ENCODE peak calls at places on chromosomes 4 and X, in eight cellular contexts. U is activated naive CD4-positive, alpha-beta T cell treated with anti-CD3 and anti-CD28 coated beads, Interleukin-2, amount 50 U/mL, for 72 hours; L is OCI-LY7; N is central memory CD4-positive, alpha-beta T cell; F is amniotic stem cell; A is stimulated activated CD4-positive, alpha-beta T cell treated with anti-CD3 and anti-CD28 coated beads, Interleukin-4, amount 100 ng/mL, for 24 hours; G is NCI-H2029 treated with DMSO at 0.1 percent for 48 hours; B is small intestine. W is an unnamed sample.

GRCh38 chrX:147069926-147070325 is 255.4 kb upstream of the CXorf51A start:
- DNase-seq in B (no peak), A (no peak), F (no peak), G (no peak), L (no peak), U (no peak), N (no peak), W (no peak)

GRCh38 chr4:10584042-10584441 is 100.5 kb downstream of the CLNK start:
- DNase-seq in F (peak), G (peak), L (no peak), N (no peak), A (no peak), B (peak), U (no peak), W (peak)

GRCh38 chr4:128517739-128518510 is 230.3 kb upstream of the PGRMC2 start:
- DNase-seq in F (peak), L (no peak), A (no peak), G (no peak), U (no peak), N (no peak), B (peak), W (peak)

GRCh38 chrX:149877636-149878035 is 3.3 kb upstream of the MAGEA8 start:
- DNase-seq in A (no peak), B (no peak), F (no peak), G (no peak), U (no peak), L (no peak), N (no peak), W (no peak)

GRCh38 chr4:40178672-40179071 is 18.2 kb upstream of the RHOH start:
- DNase-seq in L (no peak), U (no peak), G (no peak), F (no peak), A (no peak), B (no peak), N (no peak), W (no peak)

GRCh38 chr4:4666187-4666586 is 124.3 kb upstream of the STX18 start:
- DNase-seq in N (no peak), L (no peak), U (no peak), A (no peak), B (no peak), F (no peak), G (no peak), W (no peak)

GRCh38 chr4:88318751-88319350 is 34.5 kb upstream of the PPM1K start:
- DNase-seq in U (no peak), F (no peak), A (no peak), N (no peak), G (no peak), L (no peak), B (no peak), W (no peak)

GRCh38 chrX:78979789-78980464 is 34.7 kb downstream of the P2RY10 start:
- DNase-seq in U (peak), G (no peak), B (no peak), F (no peak), N (no peak), A (peak), L (peak), W (peak)

GRCh38 chrX:70970482-70970999 is 39.6 kb upstream of the SLC7A3 start:
- DNase-seq in L (peak), G (no peak), N (peak), B (peak), A (no peak), U (no peak), F (no peak), W (no peak)

GRCh38 chrX:40095588-40096394 is 2.0 kb downstream of the BCOR start:
- DNase-seq in B (no peak), U (no peak), G (no peak), F (no peak), N (no peak), L (peak), A (peak), W (peak)

GRCh38 chrX:133297284-133297683 is 79.1 kb upstream of the TFDP3 start:
- DNase-seq in F (peak), B (no peak), U (no peak), N (no peak), A (no peak), L (no peak), G (no peak), W (no peak)

GRCh38 chrX:39946822-39947221 is 150.9 kb downstream of the BCOR start:
- DNase-seq in N (no peak), F (no peak), G (no peak), L (no peak), A (no peak), U (no peak), B (no peak), W (no peak)

GRCh38 chrX:45322382-45322781 is 121.7 kb upstream of the DIPK2B start:
- DNase-seq in A (peak), N (no peak), F (peak), L (peak), B (peak), U (no peak), G (no peak), W (peak)

GRCh38 chr4:81724925-81725329 is 253.2 kb upstream of the RASGEF1B start:
- DNase-seq in U (peak), A (peak), B (peak), G (no peak), N (peak), F (no peak), L (peak), W (peak)

GRCh38 chrX:19566359-19567141 is 51.2 kb upstream of the MAP3K15 start:
- DNase-seq in F (no peak), G (peak), A (peak), B (no peak), U (no peak), L (peak), N (peak), W (no peak)

GRCh38 chr4:2866891-2867290 is 23.2 kb downstream of the ADD1 start:
- DNase-seq in F (no peak), U (no peak), N (no peak), G (no peak), L (no peak), A (no peak), B (no peak), W (no peak)

GRCh38 chr4:148649669-148650331 is 207.6 kb upstream of the NR3C2 start:
- DNase-seq in F (no peak), G (no peak), A (no peak), L (no peak), U (no peak), N (no peak), B (no peak), W (no peak)

GRCh38 chr4:139938414-139938813 is 215.6 kb downstream of the MAML3 start:
- DNase-seq in B (no peak), N (no peak), U (no peak), L (no peak), A (no peak), G (no peak), F (no peak), W (no peak)

GRCh38 chr4:17639136-17639535 is 24.7 kb downstream of the MED28 start:
- DNase-seq in B (no peak), U (no peak), G (no peak), F (no peak), A (no peak), L (no peak), N (no peak), W (no peak)

GRCh38 chr4:156968479-156968984 is 3.1 kb downstream of the PDGFC start:
- DNase-seq in U (peak), A (no peak), F (no peak), L (peak), N (no peak), G (peak), B (peak), W (peak)

GRCh38 chr4:55906999-55907398 is 41.7 kb upstream of the CEP135 start:
- DNase-seq in L (no peak), A (peak), U (no peak), G (no peak), F (no peak), N (no peak), B (no peak), W (no peak)

GRCh38 chrX:105150557-105150956 is 69.9 kb downstream of the TEX13A start:
- DNase-seq in L (no peak), B (no peak), U (no peak), F (no peak), N (no peak), G (no peak), A (no peak), W (no peak)

GRCh38 chr4:143335979-143336827 is 473 bp upstream of the GAB1 start:
- DNase-seq in B (peak), N (no peak), U (peak), L (peak), F (peak), A (peak), G (peak), W (peak)

GRCh38 chr4:153348006-153348405 is 3.5 kb downstream of the MND1 start:
- DNase-seq in B (no peak), L (peak), A (no peak), F (no peak), G (no peak), N (no peak), U (no peak), W (no peak)

GRCh38 chrX:120015145-120016067 is 62.1 kb downstream of the RHOXF2B start:
- DNase-seq in L (no peak), N (no peak), A (no peak), B (no peak), F (no peak), G (no peak), U (peak), W (peak)

GRCh38 chr4:167713756-167714155 is 378.6 kb upstream of the ANXA10 start:
- DNase-seq in U (no peak), B (no peak), A (no peak), F (no peak), N (no peak), G (no peak), L (no peak), W (no peak)

GRCh38 chr4:139266583-139267257 is 13.3 kb downstream of the MGARP start:
- DNase-seq in L (peak), N (peak), G (no peak), B (peak), F (peak), A (peak), U (peak), W (peak)

GRCh38 chrX:107826286-107827136 is 845 bp downstream of the MID2 start:
- DNase-seq in U (peak), L (no peak), N (peak), B (peak), F (no peak), A (peak), G (no peak), W (peak)

GRCh38 chr4:107740950-107741701 is 21.1 kb upstream of the PAPSS1 start:
- DNase-seq in A (no peak), L (no peak), G (no peak), B (peak), F (no peak), N (no peak), U (no peak), W (no peak)

GRCh38 chrX:150165776-150166610 is 197.1 kb upstream of the MAMLD1 start:
- DNase-seq in F (no peak), U (no peak), A (no peak), G (no peak), B (no peak), N (no peak), L (no peak), W (no peak)

GRCh38 chr4:153472122-153473037 is 6.2 kb downstream of the TMEM131L start:
- DNase-seq in U (no peak), N (no peak), F (no peak), A (no peak), L (no peak), G (no peak), B (no peak), W (no peak)

GRCh38 chr4:24917076-24917856 is 4.4 kb upstream of the CCDC149 start:
- DNase-seq in N (no peak), A (no peak), B (no peak), L (no peak), F (no peak), U (no peak), G (no peak), W (no peak)

GRCh38 chr4:60884545-60884944 is 315.6 kb upstream of the ADGRL3 start:
- DNase-seq in F (no peak), A (no peak), G (no peak), N (no peak), U (no peak), B (no peak), L (no peak), W (no peak)

GRCh38 chrX:316351-317325 is 2.0 kb downstream of the GTPBP6 start:
- DNase-seq in A (no peak), G (no peak), N (no peak), B (no peak), L (no peak), U (no peak), F (no peak), W (no peak)

W was measured in RPMI8226.